ENCODE peak calls at places on chromosomes 11 and 22, in ten cellular contexts. P is GM12891, M is GM12865, F is heart left ventricle, E is ureter, C is Panc1, O is lower leg skin, Z is left cardiac atrium, V is A172, I is OCI-LY7. H is an unnamed sample.

GRCh38 chr22:50138036-50138435 is 32.5 kb upstream of the PANX2 start:
- DNase-seq in P (no peak), M (no peak), F (no peak), E (no peak), C (no peak), O (no peak), Z (no peak), V (no peak), I (no peak), H (no peak)

GRCh38 chr11:20158597-20159257 is 1.5 kb downstream of the DBX1 start:
- DNase-seq in P (no peak), M (peak), F (peak), E (peak), C (no peak), O (peak), Z (peak), V (peak), I (no peak), H (peak)

GRCh38 chr11:68581439-68581838 is 102.9 kb upstream of the GAL start:
- DNase-seq in P (no peak), M (no peak), F (peak), E (no peak), C (no peak), O (no peak), Z (peak), V (peak), I (no peak), H (no peak)

GRCh38 chr22:19038728-19039447 is 83.3 kb downstream of the DGCR2 start:
- DNase-seq in P (no peak), M (no peak), F (no peak), E (no peak), C (no peak), O (no peak), Z (no peak), V (no peak), I (no peak), H (no peak)

GRCh38 chr22:39994046-39994565 is 648 bp upstream of the FAM83F start:
- DNase-seq in P (no peak), M (no peak), F (no peak), E (no peak), C (no peak), O (no peak), Z (no peak), V (no peak), I (no peak), H (no peak)

GRCh38 chr22:39900306-39901227 is at the start of gene GRAP2:
- DNase-seq in P (peak), M (peak), F (no peak), E (no peak), C (no peak), O (no peak), Z (no peak), V (no peak), I (peak), H (no peak)

GRCh38 chr22:18056802-18057474 is 20.9 kb upstream of the PEX26 start:
- DNase-seq in P (peak), M (peak), F (no peak), E (no peak), C (no peak), O (no peak), Z (no peak), V (no peak), I (peak), H (no peak)

GRCh38 chr11:125073616-125074483 is 10.7 kb downstream of the SLC37A2 start:
- DNase-seq in P (no peak), M (peak), F (no peak), E (no peak), C (no peak), O (no peak), Z (no peak), V (no peak), I (peak), H (no peak)

GRCh38 chr11:96607890-96608558 is 218.2 kb downstream of the JRKL start:
- DNase-seq in P (no peak), M (no peak), F (no peak), E (no peak), C (no peak), O (no peak), Z (no peak), V (peak), I (no peak), H (no peak)

GRCh38 chr11:102341844-102342318 is 5.1 kb upstream of the BIRC2 start:
- DNase-seq in P (no peak), M (peak), F (peak), E (peak), C (no peak), O (peak), Z (peak), V (peak), I (peak), H (peak)

GRCh38 chr11:43523632-43524031 is 156.9 kb upstream of the HSD17B12 start:
- DNase-seq in P (no peak), M (peak), F (no peak), E (no peak), C (no peak), O (no peak), Z (no peak), V (no peak), I (peak), H (no peak)

GRCh38 chr11:15107730-15108515 is 6.8 kb upstream of the INSC start:
- DNase-seq in P (no peak), M (peak), F (no peak), E (no peak), C (no peak), O (no peak), Z (no peak), V (no peak), I (peak), H (no peak)

GRCh38 chr11:45193695-45194094 is 47.3 kb downstream of the PRDM11 start:
- DNase-seq in P (no peak), M (no peak), F (peak), E (no peak), C (no peak), O (no peak), Z (no peak), V (no peak), I (no peak), H (no peak)

GRCh38 chr11:134068829-134069425 is at the start of gene JAM3:
- DNase-seq in P (peak), M (peak), F (peak), E (peak), C (no peak), O (peak), Z (peak), V (peak), I (peak), H (peak)

GRCh38 chr22:50306753-50307749 is at the start of gene PLXNB2:
- DNase-seq in P (peak), M (peak), F (peak), E (peak), C (no peak), O (peak), Z (peak), V (no peak), I (no peak), H (peak)

GRCh38 chr22:37470087-37470445 is 16.1 kb downstream of the MFNG start:
- DNase-seq in P (no peak), M (no peak), F (no peak), E (no peak), C (no peak), O (no peak), Z (no peak), V (no peak), I (no peak), H (no peak)

GRCh38 chr22:37321288-37321687 is 39.0 kb downstream of the CYTH4 start:
- DNase-seq in P (no peak), M (no peak), F (no peak), E (no peak), C (no peak), O (no peak), Z (no peak), V (no peak), I (no peak), H (no peak)

GRCh38 chr11:110077866-110078325 is 15.3 kb upstream of the ZC3H12C start:
- DNase-seq in P (no peak), M (peak), F (no peak), E (no peak), C (no peak), O (no peak), Z (no peak), V (peak), I (no peak), H (peak)

GRCh38 chr22:42644422-42645340 is 4.3 kb upstream of the ATP5MGL start:
- DNase-seq in P (no peak), M (no peak), F (peak), E (peak), C (no peak), O (peak), Z (peak), V (no peak), I (no peak), H (no peak)

GRCh38 chr11:107999759-108000455 is 8.8 kb upstream of the CUL5 start:
- DNase-seq in P (peak), M (peak), F (no peak), E (no peak), C (peak), O (no peak), Z (no peak), V (peak), I (peak), H (no peak)

GRCh38 chr11:7910389-7910788 is 20.7 kb downstream of the OR10A6 start:
- DNase-seq in P (no peak), M (no peak), F (no peak), E (no peak), C (no peak), O (no peak), Z (no peak), V (peak), I (no peak), H (no peak)

GRCh38 chr11:61963016-61963281 is 4.5 kb downstream of the FTH1 start:
- DNase-seq in P (no peak), M (no peak), F (no peak), E (no peak), C (no peak), O (no peak), Z (no peak), V (no peak), I (no peak), H (no peak)

H was measured in GM04504.